ENCODE peak calls at places on chromosomes 5 and 9, in five cellular contexts. B is CD4-positive, alpha-beta T cell; U is glutamatergic neuron; I is GM23338; R is WTC11. W is an unnamed sample.

GRCh38 chr5:127076730-127077129 is 3.4 kb upstream of the C5orf63 start:
- DNase-seq in I (peak), U (no peak), B (no peak), R (no peak), W (no peak)

GRCh38 chr5:115831163-115831768 is 10.1 kb downstream of the ATG12 start:
- DNase-seq in U (peak), I (peak), B (no peak), R (no peak), W (no peak)

GRCh38 chr9:36191290-36191645 is 547 bp downstream of the CLTA start:
- DNase-seq in U (no peak), B (peak), R (no peak), I (peak), W (no peak)

GRCh38 chr5:126508962-126509279 is 85.7 kb downstream of the GRAMD2B start:
- DNase-seq in I (no peak), U (no peak), B (no peak), R (no peak), W (no peak)

GRCh38 chr5:57482671-57483106 is at the start of gene ACTBL2:
- DNase-seq in U (no peak), I (no peak), B (no peak), R (no peak), W (no peak)

GRCh38 chr9:114098021-114098659 is 952 bp downstream of the KIF12 start:
- DNase-seq in I (peak), U (peak), R (peak), B (no peak), W (peak)

GRCh38 chr9:15239816-15240215 is 67.2 kb downstream of the TTC39B start:
- DNase-seq in U (no peak), I (no peak), R (no peak), B (no peak), W (no peak)

GRCh38 chr9:132312873-132313272 is 41.9 kb downstream of the SETX start:
- DNase-seq in I (no peak), B (no peak), U (no peak), R (no peak), W (no peak)

GRCh38 chr9:93942176-93942575 is 13.0 kb downstream of the BARX1 start:
- DNase-seq in U (no peak), R (no peak), B (no peak), I (no peak), W (no peak)

GRCh38 chr9:93468763-93469456 is 15.5 kb upstream of the FAM120AOS start:
- DNase-seq in B (no peak), U (no peak), R (no peak), I (no peak), W (no peak)

DNA sequence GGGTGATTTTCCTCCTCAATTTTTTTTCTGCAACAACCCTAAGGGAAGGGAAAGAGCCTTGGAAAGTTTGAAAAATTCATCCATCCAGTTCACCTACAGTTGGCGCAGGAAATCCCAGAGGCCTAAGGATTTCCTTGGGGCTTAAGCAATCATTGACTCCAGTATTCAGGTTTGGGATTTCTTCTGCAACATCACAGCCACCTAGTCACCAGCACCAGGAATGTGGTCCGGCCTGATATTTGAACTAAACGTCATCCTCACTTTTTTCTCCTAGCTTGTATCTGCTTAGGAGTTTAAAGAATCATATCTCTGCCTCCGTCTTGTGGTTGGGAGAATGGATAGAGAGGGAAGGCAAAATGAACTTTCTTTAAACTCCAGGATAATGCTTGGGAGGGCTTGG is 20.2 kb upstream of the TLE4 start:
- DNase-seq in U (no peak), B (no peak), R (no peak), I (no peak), W (no peak)
- TF ChIP-seq CTCF in U (no peak), B (no peak), R (no peak), I (no peak), W (no peak)

GRCh38 chr9:4594994-4595393 is 67.1 kb upstream of the PLPP6 start:
- DNase-seq in B (no peak), U (no peak), R (no peak), I (no peak), W (no peak)

GRCh38 chr9:4594545-4594944 is 67.5 kb upstream of the PLPP6 start:
- DNase-seq in I (no peak), U (no peak), B (no peak), R (no peak), W (no peak)

GRCh38 chr9:4592886-4593285 is 69.2 kb upstream of the PLPP6 start:
- DNase-seq in R (no peak), U (no peak), I (no peak), B (no peak), W (no peak)

GRCh38 chr9:4592325-4592724 is 69.8 kb upstream of the PLPP6 start:
- DNase-seq in R (no peak), U (no peak), I (no peak), B (no peak), W (no peak)

DNA sequence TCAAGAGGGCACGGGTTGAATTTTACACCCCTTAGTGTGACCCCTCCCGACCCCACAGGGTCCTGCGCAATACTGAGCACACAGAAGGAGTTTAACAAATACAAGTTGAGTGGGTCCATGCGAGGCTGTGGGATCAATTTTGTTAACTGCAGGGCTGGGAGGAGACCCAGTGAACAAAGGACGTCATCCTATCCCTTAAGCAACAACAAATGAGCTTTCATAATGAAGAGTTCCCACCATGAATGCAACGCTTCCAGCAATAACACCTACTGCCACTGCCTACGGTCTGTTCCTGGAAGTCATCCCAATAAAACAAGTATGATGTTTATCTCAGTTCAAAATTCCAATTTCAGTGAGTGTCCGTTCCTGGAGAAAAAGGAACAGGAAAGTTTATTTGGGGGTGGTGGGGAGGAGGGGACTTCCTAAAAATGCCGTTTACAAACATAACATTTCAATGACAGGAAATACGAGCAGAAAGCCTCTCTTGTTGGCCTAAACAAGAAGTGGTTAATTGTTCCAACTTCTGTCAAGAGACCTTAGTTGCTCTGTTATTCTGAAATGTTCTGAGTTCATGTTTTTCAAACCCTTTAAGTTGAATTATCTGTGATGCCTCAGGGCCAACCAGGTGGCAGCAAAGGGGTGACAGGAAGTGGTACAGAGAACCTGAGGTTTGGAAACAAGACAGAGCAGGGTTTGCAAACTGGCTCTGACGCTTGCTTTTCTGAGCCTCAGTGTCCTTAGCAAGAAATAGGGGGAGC is 65.8 kb upstream of the PLPP6 start:
- DNase-seq in B (peak), U (no peak), R (no peak), I (no peak), W (no peak)
- TF ChIP-seq CTCF in B (peak), U (no peak), R (no peak), I (no peak), W (no peak)

DNA sequence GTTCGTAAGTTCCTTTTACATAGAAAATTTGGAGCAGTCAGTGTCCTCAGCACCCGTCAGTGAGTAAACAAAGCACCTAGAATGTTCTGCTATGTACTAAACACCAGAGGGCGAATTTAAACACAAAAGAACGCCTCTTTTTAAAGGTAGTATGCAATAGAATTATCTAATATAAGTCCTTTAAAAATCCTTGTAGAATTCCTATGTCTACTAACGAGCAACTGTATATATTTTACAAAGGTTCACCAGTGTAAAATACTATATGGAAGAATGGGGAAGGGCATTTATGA is 499 bp upstream of the TMEM232 start:
- DNase-seq in R (no peak), U (no peak), I (peak), B (no peak), W (no peak)
- TF ChIP-seq CTCF in R (no peak), U (no peak), I (no peak), B (peak), W (peak)

GRCh38 chr5:33563983-33564908 is 123.5 kb downstream of the TARS1 start:
- DNase-seq in I (peak), B (no peak), R (no peak), U (no peak), W (no peak)
- TF ChIP-seq CTCF in I (no peak), B (no peak), R (no peak), U (no peak), W (no peak)

GRCh38 chr5:89844548-89844947 is 565.0 kb downstream of the CETN3 start:
- DNase-seq in I (peak), B (no peak), U (no peak), R (peak), W (no peak)
- TF ChIP-seq CTCF in I (peak), B (no peak), U (no peak), R (no peak), W (no peak)

GRCh38 chr5:109691248-109691574 is 1.5 kb downstream of the MAN2A1 start:
- DNase-seq in I (no peak), R (no peak), B (no peak), U (no peak), W (no peak)

GRCh38 chr5:109688999-109689739 is 558 bp upstream of the MAN2A1 start:
- DNase-seq in I (peak), R (peak), B (peak), U (peak), W (peak)

GRCh38 chr5:109690456-109691247 is 925 bp downstream of the MAN2A1 start:
- DNase-seq in I (peak), U (peak), R (peak), B (peak), W (peak)

GRCh38 chr5:109688647-109688998 is 1.1 kb upstream of the MAN2A1 start:
- DNase-seq in R (no peak), U (no peak), I (peak), B (no peak), W (no peak)

GRCh38 chr5:109689740-109690455 is at the start of gene MAN2A1:
- DNase-seq in B (peak), U (peak), R (peak), I (peak), W (peak)
- TF ChIP-seq CTCF in B (no peak), U (no peak), R (no peak), I (no peak), W (no peak)

DNA sequence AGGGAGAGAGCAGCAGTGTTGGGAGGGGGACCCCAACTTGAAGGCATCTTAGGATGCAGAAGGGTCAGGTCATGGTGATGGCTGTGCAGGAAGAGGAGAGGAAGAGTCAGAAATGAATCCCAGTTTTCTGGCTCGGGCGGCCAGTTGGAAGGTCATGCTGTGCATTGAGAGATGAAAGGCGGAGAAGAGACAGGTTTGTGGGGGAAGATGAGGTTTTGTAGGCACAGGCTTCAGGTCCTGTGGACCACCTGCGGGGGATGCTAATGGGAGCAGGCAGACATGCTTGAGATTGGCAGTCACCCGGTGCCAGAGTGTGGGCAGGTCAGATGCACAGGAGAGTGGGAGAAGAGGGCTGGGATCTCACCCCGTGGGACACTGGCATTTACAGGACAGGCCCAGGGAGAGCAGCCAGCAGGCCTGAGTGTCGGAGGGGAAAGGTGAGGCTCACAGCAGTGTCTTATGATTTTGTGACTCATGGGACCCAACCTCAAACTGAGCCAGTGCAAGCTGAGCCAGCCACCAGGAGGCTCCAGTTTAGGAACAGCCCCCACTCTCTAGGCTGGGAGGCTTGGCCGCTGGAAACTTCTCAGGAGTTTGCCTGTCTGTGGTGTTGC is 17.5 kb downstream of the STXBP1 start:
- DNase-seq in I (peak), B (no peak), R (peak), U (no peak), W (no peak)
- TF ChIP-seq CTCF in I (peak), B (no peak), R (no peak), U (no peak), W (no peak)